ENCODE peak calls at places on chromosomes 6 and 20, in four cellular contexts. One of them, this sample, is unnamed.

GRCh38 chr6:146914563-146915483 is 289.4 kb upstream of the STXBP5 start:
- DNase-seq in NCI-H187: no peak
- DNase-seq in activated CD8-positive, alpha-beta memory T cell treated with anti-CD3 and anti-CD28 coated beads for 4 hours: no peak
- DNase-seq in left ventricle myocardium inferior: no peak
- DNase-seq in this sample: peak; percentile 49

GRCh38 chr6:20117474-20117873 is 94.8 kb downstream of the MBOAT1 start:
- DNase-seq in left ventricle myocardium inferior: no peak
- DNase-seq in activated CD8-positive, alpha-beta memory T cell treated with anti-CD3 and anti-CD28 coated beads for 4 hours: no peak
- DNase-seq in NCI-H187: no peak
- DNase-seq in this sample: no peak

GRCh38 chr6:47483853-47484546 is 6.4 kb downstream of the CD2AP start:
- DNase-seq in activated CD8-positive, alpha-beta memory T cell treated with anti-CD3 and anti-CD28 coated beads for 4 hours: no peak
- DNase-seq in left ventricle myocardium inferior: no peak
- DNase-seq in NCI-H187: no peak
- DNase-seq in this sample: no peak

GRCh38 chr6:18101271-18101670 is 21.2 kb downstream of the NHLRC1 start:
- DNase-seq in left ventricle myocardium inferior: no peak
- DNase-seq in NCI-H187: no peak
- DNase-seq in activated CD8-positive, alpha-beta memory T cell treated with anti-CD3 and anti-CD28 coated beads for 4 hours: no peak
- DNase-seq in this sample: no peak

GRCh38 chr6:125810435-125810834 is 19.7 kb downstream of the NCOA7 start:
- DNase-seq in NCI-H187: peak; percentile 75
- DNase-seq in left ventricle myocardium inferior: no peak
- DNase-seq in activated CD8-positive, alpha-beta memory T cell treated with anti-CD3 and anti-CD28 coated beads for 4 hours: no peak
- DNase-seq in this sample: no peak

GRCh38 chr6:73367761-73368355 is 1.8 kb downstream of the OOEP start:
- DNase-seq in NCI-H187: no peak
- DNase-seq in activated CD8-positive, alpha-beta memory T cell treated with anti-CD3 and anti-CD28 coated beads for 4 hours: no peak
- DNase-seq in left ventricle myocardium inferior: no peak
- DNase-seq in this sample: no peak

GRCh38 chr20:32521780-32522524 is 63.2 kb downstream of the NOL4L start:
- DNase-seq in activated CD8-positive, alpha-beta memory T cell treated with anti-CD3 and anti-CD28 coated beads for 4 hours: no peak
- DNase-seq in NCI-H187: peak; percentile 24
- DNase-seq in left ventricle myocardium inferior: peak; percentile 49
- DNase-seq in this sample: peak; percentile 73

GRCh38 chr20:57481281-57481711 is 43.6 kb downstream of the CTCFL start:
- DNase-seq in NCI-H187: no peak
- DNase-seq in activated CD8-positive, alpha-beta memory T cell treated with anti-CD3 and anti-CD28 coated beads for 4 hours: no peak
- DNase-seq in left ventricle myocardium inferior: no peak
- DNase-seq in this sample: no peak

GRCh38 chr6:163841326-163841725 is 426.8 kb downstream of the QKI start:
- DNase-seq in left ventricle myocardium inferior: no peak
- DNase-seq in activated CD8-positive, alpha-beta memory T cell treated with anti-CD3 and anti-CD28 coated beads for 4 hours: no peak
- DNase-seq in NCI-H187: no peak
- DNase-seq in this sample: no peak

GRCh38 chr20:38882600-38882999 is 43.6 kb upstream of the FAM83D start:
- DNase-seq in left ventricle myocardium inferior: no peak
- DNase-seq in NCI-H187: no peak
- DNase-seq in activated CD8-positive, alpha-beta memory T cell treated with anti-CD3 and anti-CD28 coated beads for 4 hours: no peak
- DNase-seq in this sample: no peak

GRCh38 chr6:165231581-165232276 is 77.7 kb downstream of the C6orf118 start:
- DNase-seq in left ventricle myocardium inferior: no peak
- DNase-seq in activated CD8-positive, alpha-beta memory T cell treated with anti-CD3 and anti-CD28 coated beads for 4 hours: no peak
- DNase-seq in NCI-H187: no peak
- DNase-seq in this sample: no peak

GRCh38 chr6:44696099-44696498 is 308.6 kb downstream of the CDC5L start:
- DNase-seq in NCI-H187: no peak
- DNase-seq in activated CD8-positive, alpha-beta memory T cell treated with anti-CD3 and anti-CD28 coated beads for 4 hours: no peak
- DNase-seq in left ventricle myocardium inferior: no peak
- DNase-seq in this sample: no peak

GRCh38 chr20:59625214-59625922 is 21.0 kb downstream of the PHACTR3 start:
- DNase-seq in left ventricle myocardium inferior: no peak
- DNase-seq in NCI-H187: no peak
- DNase-seq in activated CD8-positive, alpha-beta memory T cell treated with anti-CD3 and anti-CD28 coated beads for 4 hours: no peak
- DNase-seq in this sample: no peak

GRCh38 chr20:61963149-61963548 is 102.5 kb downstream of the TAF4 start:
- DNase-seq in activated CD8-positive, alpha-beta memory T cell treated with anti-CD3 and anti-CD28 coated beads for 4 hours: no peak
- DNase-seq in NCI-H187: no peak
- DNase-seq in left ventricle myocardium inferior: no peak
- DNase-seq in this sample: no peak

GRCh38 chr6:20332441-20333006 is 69.2 kb upstream of the E2F3 start:
- DNase-seq in activated CD8-positive, alpha-beta memory T cell treated with anti-CD3 and anti-CD28 coated beads for 4 hours: no peak
- DNase-seq in left ventricle myocardium inferior: no peak
- DNase-seq in NCI-H187: no peak
- DNase-seq in this sample: no peak

GRCh38 chr6:136956590-136957573 is 34.8 kb downstream of the SLC35D3 start:
- DNase-seq in activated CD8-positive, alpha-beta memory T cell treated with anti-CD3 and anti-CD28 coated beads for 4 hours: no peak
- DNase-seq in NCI-H187: no peak
- DNase-seq in left ventricle myocardium inferior: no peak
- DNase-seq in this sample: no peak

GRCh38 chr20:41601742-41602141 is 16.4 kb downstream of the CHD6 start:
- DNase-seq in NCI-H187: no peak
- DNase-seq in left ventricle myocardium inferior: no peak
- DNase-seq in activated CD8-positive, alpha-beta memory T cell treated with anti-CD3 and anti-CD28 coated beads for 4 hours: no peak
- DNase-seq in this sample: no peak

GRCh38 chr6:47603995-47604394 is 94.4 kb upstream of the ADGRF4 start:
- DNase-seq in left ventricle myocardium inferior: no peak
- DNase-seq in activated CD8-positive, alpha-beta memory T cell treated with anti-CD3 and anti-CD28 coated beads for 4 hours: no peak
- DNase-seq in NCI-H187: no peak
- DNase-seq in this sample: no peak

GRCh38 chr20:2244523-2244922 is 51.3 kb upstream of the TGM3 start:
- DNase-seq in NCI-H187: no peak
- DNase-seq in activated CD8-positive, alpha-beta memory T cell treated with anti-CD3 and anti-CD28 coated beads for 4 hours: no peak
- DNase-seq in left ventricle myocardium inferior: no peak
- DNase-seq in this sample: no peak

GRCh38 chr6:52640916-52641315 is 30.0 kb upstream of the TMEM14A start:
- DNase-seq in activated CD8-positive, alpha-beta memory T cell treated with anti-CD3 and anti-CD28 coated beads for 4 hours: no peak
- DNase-seq in NCI-H187: no peak
- DNase-seq in left ventricle myocardium inferior: no peak
- DNase-seq in this sample: no peak

GRCh38 chr6:11911535-11911934 is 100.6 kb upstream of the HIVEP1 start:
- DNase-seq in NCI-H187: no peak
- DNase-seq in left ventricle myocardium inferior: no peak
- DNase-seq in activated CD8-positive, alpha-beta memory T cell treated with anti-CD3 and anti-CD28 coated beads for 4 hours: no peak
- DNase-seq in this sample: no peak

GRCh38 chr6:129606664-129607063 is 103.3 kb downstream of the ARHGAP18 start:
- DNase-seq in left ventricle myocardium inferior: no peak
- DNase-seq in NCI-H187: no peak
- DNase-seq in activated CD8-positive, alpha-beta memory T cell treated with anti-CD3 and anti-CD28 coated beads for 4 hours: no peak
- DNase-seq in this sample: no peak

GRCh38 chr20:63441777-63442493 is 30.5 kb downstream of the KCNQ2 start:
- DNase-seq in left ventricle myocardium inferior: peak; percentile 69
- DNase-seq in NCI-H187: no peak
- DNase-seq in activated CD8-positive, alpha-beta memory T cell treated with anti-CD3 and anti-CD28 coated beads for 4 hours: peak; percentile 36
- DNase-seq in this sample: peak; percentile 75

GRCh38 chr6:169902604-169903003 is 151.2 kb downstream of the ERMARD start:
- DNase-seq in activated CD8-positive, alpha-beta memory T cell treated with anti-CD3 and anti-CD28 coated beads for 4 hours: no peak
- DNase-seq in NCI-H187: no peak
- DNase-seq in left ventricle myocardium inferior: no peak
- DNase-seq in this sample: no peak

GRCh38 chr6:15962449-15962764 is 166.5 kb upstream of the MYLIP start:
- DNase-seq in left ventricle myocardium inferior: no peak
- DNase-seq in NCI-H187: no peak
- DNase-seq in activated CD8-positive, alpha-beta memory T cell treated with anti-CD3 and anti-CD28 coated beads for 4 hours: no peak
- DNase-seq in this sample: no peak

GRCh38 chr20:38129893-38130609 is 35.0 kb downstream of the TGM2 start:
- DNase-seq in left ventricle myocardium inferior: no peak
- DNase-seq in NCI-H187: no peak
- DNase-seq in activated CD8-positive, alpha-beta memory T cell treated with anti-CD3 and anti-CD28 coated beads for 4 hours: no peak
- DNase-seq in this sample: peak; percentile 25

GRCh38 chr6:125844989-125845388 is 54.2 kb downstream of the NCOA7 start:
- DNase-seq in left ventricle myocardium inferior: no peak
- DNase-seq in activated CD8-positive, alpha-beta memory T cell treated with anti-CD3 and anti-CD28 coated beads for 4 hours: no peak
- DNase-seq in NCI-H187: no peak
- DNase-seq in this sample: peak; percentile 30

GRCh38 chr6:43702522-43703440 is 15.2 kb upstream of the MRPS18A start:
- DNase-seq in activated CD8-positive, alpha-beta memory T cell treated with anti-CD3 and anti-CD28 coated beads for 4 hours: no peak
- DNase-seq in left ventricle myocardium inferior: peak; percentile 94
- DNase-seq in NCI-H187: no peak
- DNase-seq in this sample: peak; percentile 97

GRCh38 chr20:48843125-48843806 is 15.5 kb upstream of the PREX1 start:
- DNase-seq in left ventricle myocardium inferior: no peak
- DNase-seq in NCI-H187: no peak
- DNase-seq in activated CD8-positive, alpha-beta memory T cell treated with anti-CD3 and anti-CD28 coated beads for 4 hours: no peak
- DNase-seq in this sample: no peak

GRCh38 chr20:35870541-35871307 is 83.6 kb downstream of the SCAND1 start:
- DNase-seq in NCI-H187: no peak
- DNase-seq in activated CD8-positive, alpha-beta memory T cell treated with anti-CD3 and anti-CD28 coated beads for 4 hours: no peak
- DNase-seq in left ventricle myocardium inferior: no peak
- DNase-seq in this sample: no peak

GRCh38 chr20:62818592-62819493 is 2.0 kb downstream of the COL9A3 start:
- DNase-seq in activated CD8-positive, alpha-beta memory T cell treated with anti-CD3 and anti-CD28 coated beads for 4 hours: no peak
- DNase-seq in left ventricle myocardium inferior: peak; percentile 76
- DNase-seq in NCI-H187: no peak
- DNase-seq in this sample: peak; percentile 86

GRCh38 chr6:138031417-138031816 is 75.8 kb downstream of the PERP start:
- DNase-seq in activated CD8-positive, alpha-beta memory T cell treated with anti-CD3 and anti-CD28 coated beads for 4 hours: no peak
- DNase-seq in NCI-H187: no peak
- DNase-seq in left ventricle myocardium inferior: no peak
- DNase-seq in this sample: no peak

GRCh38 chr20:47419953-47420352 is 63.5 kb upstream of the ZMYND8 start:
- DNase-seq in left ventricle myocardium inferior: no peak
- DNase-seq in activated CD8-positive, alpha-beta memory T cell treated with anti-CD3 and anti-CD28 coated beads for 4 hours: no peak
- DNase-seq in NCI-H187: no peak
- DNase-seq in this sample: no peak

GRCh38 chr6:6694368-6694780 is 105.9 kb downstream of the LY86 start:
- DNase-seq in activated CD8-positive, alpha-beta memory T cell treated with anti-CD3 and anti-CD28 coated beads for 4 hours: no peak
- DNase-seq in left ventricle myocardium inferior: no peak
- DNase-seq in NCI-H187: no peak
- DNase-seq in this sample: no peak

GRCh38 chr6:117157448-117157847 is 107.9 kb upstream of the VGLL2 start:
- DNase-seq in NCI-H187: no peak
- DNase-seq in activated CD8-positive, alpha-beta memory T cell treated with anti-CD3 and anti-CD28 coated beads for 4 hours: no peak
- DNase-seq in left ventricle myocardium inferior: no peak
- DNase-seq in this sample: no peak

GRCh38 chr6:159979136-159979874 is 10.4 kb downstream of the IGF2R start:
- DNase-seq in left ventricle myocardium inferior: no peak
- DNase-seq in NCI-H187: peak; percentile 45
- DNase-seq in activated CD8-positive, alpha-beta memory T cell treated with anti-CD3 and anti-CD28 coated beads for 4 hours: peak; percentile 60
- DNase-seq in this sample: no peak

GRCh38 chr6:38264605-38265004 is 375.1 kb downstream of the BTBD9 start:
- DNase-seq in activated CD8-positive, alpha-beta memory T cell treated with anti-CD3 and anti-CD28 coated beads for 4 hours: no peak
- DNase-seq in left ventricle myocardium inferior: no peak
- DNase-seq in NCI-H187: no peak
- DNase-seq in this sample: no peak

GRCh38 chr6:78594667-78595051 is 272.7 kb upstream of the IRAK1BP1 start:
- DNase-seq in left ventricle myocardium inferior: no peak
- DNase-seq in NCI-H187: no peak
- DNase-seq in activated CD8-positive, alpha-beta memory T cell treated with anti-CD3 and anti-CD28 coated beads for 4 hours: no peak
- DNase-seq in this sample: no peak